ENCODE peak calls at places on chromosomes 12 and 14, in six cellular contexts. One of them, this sample, is unnamed.

GRCh38 chr12:56271031-56271430 is 4.3 kb downstream of the COQ10A start:
- DNase-seq in activated gamma-delta T cell treated with anti-CD3 and anti-CD28 coated beads, Interleukin-2, amount 50 U/mL, for 16 hours: no peak
- DNase-seq in left colon: no peak
- DNase-seq in cardiac fibroblast: peak
- DNase-seq in stimulated activated CD4-positive, alpha-beta T cell treated with anti-CD3 and anti-CD28 coated beads, TNF-alpha, amount 100 ng/mL, for 4 hours: no peak
- DNase-seq in EL: peak
- DNase-seq in this sample: no peak

GRCh38 chr14:69615471-69616407 is 4.3 kb downstream of the SUSD6 start:
- DNase-seq in activated gamma-delta T cell treated with anti-CD3 and anti-CD28 coated beads, Interleukin-2, amount 50 U/mL, for 16 hours: peak
- DNase-seq in left colon: peak
- DNase-seq in cardiac fibroblast: peak
- DNase-seq in stimulated activated CD4-positive, alpha-beta T cell treated with anti-CD3 and anti-CD28 coated beads, TNF-alpha, amount 100 ng/mL, for 4 hours: no peak
- DNase-seq in EL: peak
- DNase-seq in this sample: no peak

GRCh38 chr12:99732121-99732520 is 84.6 kb downstream of the GARIN6 start:
- DNase-seq in activated gamma-delta T cell treated with anti-CD3 and anti-CD28 coated beads, Interleukin-2, amount 50 U/mL, for 16 hours: no peak
- DNase-seq in left colon: no peak
- DNase-seq in cardiac fibroblast: no peak
- DNase-seq in stimulated activated CD4-positive, alpha-beta T cell treated with anti-CD3 and anti-CD28 coated beads, TNF-alpha, amount 100 ng/mL, for 4 hours: no peak
- DNase-seq in EL: no peak
- DNase-seq in this sample: no peak

GRCh38 chr12:84840356-84840755 is 72.2 kb downstream of the SLC6A15 start:
- DNase-seq in activated gamma-delta T cell treated with anti-CD3 and anti-CD28 coated beads, Interleukin-2, amount 50 U/mL, for 16 hours: no peak
- DNase-seq in left colon: no peak
- DNase-seq in cardiac fibroblast: no peak
- DNase-seq in stimulated activated CD4-positive, alpha-beta T cell treated with anti-CD3 and anti-CD28 coated beads, TNF-alpha, amount 100 ng/mL, for 4 hours: no peak
- DNase-seq in EL: no peak
- DNase-seq in this sample: no peak

GRCh38 chr12:105617141-105617540 is 286.6 kb downstream of the C12orf75 start:
- DNase-seq in activated gamma-delta T cell treated with anti-CD3 and anti-CD28 coated beads, Interleukin-2, amount 50 U/mL, for 16 hours: no peak
- DNase-seq in left colon: no peak
- DNase-seq in cardiac fibroblast: no peak
- DNase-seq in stimulated activated CD4-positive, alpha-beta T cell treated with anti-CD3 and anti-CD28 coated beads, TNF-alpha, amount 100 ng/mL, for 4 hours: no peak
- DNase-seq in EL: no peak
- DNase-seq in this sample: no peak

GRCh38 chr12:12965836-12966235 is 13.9 kb upstream of the GPRC5D start:
- DNase-seq in activated gamma-delta T cell treated with anti-CD3 and anti-CD28 coated beads, Interleukin-2, amount 50 U/mL, for 16 hours: no peak
- DNase-seq in left colon: no peak
- DNase-seq in cardiac fibroblast: no peak
- DNase-seq in stimulated activated CD4-positive, alpha-beta T cell treated with anti-CD3 and anti-CD28 coated beads, TNF-alpha, amount 100 ng/mL, for 4 hours: no peak
- DNase-seq in EL: no peak
- DNase-seq in this sample: no peak

GRCh38 chr12:92519284-92519683 is 183.5 kb upstream of the PLEKHG7 start:
- DNase-seq in activated gamma-delta T cell treated with anti-CD3 and anti-CD28 coated beads, Interleukin-2, amount 50 U/mL, for 16 hours: no peak
- DNase-seq in left colon: no peak
- DNase-seq in cardiac fibroblast: no peak
- DNase-seq in stimulated activated CD4-positive, alpha-beta T cell treated with anti-CD3 and anti-CD28 coated beads, TNF-alpha, amount 100 ng/mL, for 4 hours: no peak
- DNase-seq in EL: no peak
- DNase-seq in this sample: no peak

GRCh38 chr12:132056959-132057358 is 87.2 kb downstream of the DDX51 start:
- DNase-seq in activated gamma-delta T cell treated with anti-CD3 and anti-CD28 coated beads, Interleukin-2, amount 50 U/mL, for 16 hours: no peak
- DNase-seq in left colon: no peak
- DNase-seq in cardiac fibroblast: no peak
- DNase-seq in stimulated activated CD4-positive, alpha-beta T cell treated with anti-CD3 and anti-CD28 coated beads, TNF-alpha, amount 100 ng/mL, for 4 hours: no peak
- DNase-seq in EL: no peak
- DNase-seq in this sample: no peak

GRCh38 chr12:44372259-44372658 is 503.9 kb downstream of the NELL2 start:
- DNase-seq in activated gamma-delta T cell treated with anti-CD3 and anti-CD28 coated beads, Interleukin-2, amount 50 U/mL, for 16 hours: no peak
- DNase-seq in left colon: no peak
- DNase-seq in cardiac fibroblast: peak
- DNase-seq in stimulated activated CD4-positive, alpha-beta T cell treated with anti-CD3 and anti-CD28 coated beads, TNF-alpha, amount 100 ng/mL, for 4 hours: no peak
- DNase-seq in EL: peak
- DNase-seq in this sample: no peak

This sample was measured in NK-92 treated with Interleukin-12 subunit alpha and Interleukin-12 subunit beta, amount 100 ng/mL, for 24 hours.